ENCODE peak calls at places on chromosomes 6 and 20, in four cellular contexts. Q is fibroblast of lung, V is K562, Y is IMR-90. I is an unnamed sample.

GRCh38 chr20:47502271-47502730 is 614 bp downstream of the NCOA3 start:
- DNase-seq in Q (no peak), V (peak; percentile 49), Y (peak; percentile 8), I (peak; percentile 50)

GRCh38 chr6:142226731-142227130 is 75.1 kb upstream of the ADGRG6 start:
- DNase-seq in Q (no peak), V (no peak), Y (no peak), I (no peak)

GRCh38 chr20:61052195-61052594 is 199.9 kb upstream of the CDH4 start:
- DNase-seq in Q (no peak), V (no peak), Y (no peak), I (no peak)

GRCh38 chr6:4270799-4271198 is 135.4 kb upstream of the ECI2 start:
- DNase-seq in Q (peak; percentile 9), V (no peak), Y (peak; percentile 68), I (no peak)

GRCh38 chr6:35302604-35303218 is 5.1 kb downstream of the DEF6 start:
- DNase-seq in Q (peak; percentile 12), V (peak; percentile 85), Y (peak; percentile 9), I (peak; percentile 82)

GRCh38 chr6:36605560-36606391 is 11.6 kb downstream of the SRSF3 start:
- DNase-seq in Q (no peak), V (no peak), Y (no peak), I (no peak)

GRCh38 chr6:17491416-17492142 is 98.2 kb downstream of the CAP2 start:
- DNase-seq in Q (peak; percentile 20), V (no peak), Y (no peak), I (no peak)

GRCh38 chr6:32148722-32149576 is 2.8 kb downstream of the PRRT1 start:
- DNase-seq in Q (peak; percentile 47), V (peak; percentile 53), Y (no peak), I (peak; percentile 87)

GRCh38 chr6:131182991-131183425 is 47.7 kb downstream of the AKAP7 start:
- DNase-seq in Q (peak; percentile 65), V (peak; percentile 13), Y (peak; percentile 56), I (no peak)

GRCh38 chr20:57562541-57563465 is 1.9 kb downstream of the PCK1 start:
- DNase-seq in Q (no peak), V (no peak), Y (no peak), I (no peak)

GRCh38 chr6:684831-685636 is 7.9 kb downstream of the EXOC2 start:
- DNase-seq in Q (peak; percentile 63), V (no peak), Y (peak; percentile 63), I (no peak)

GRCh38 chr6:99350573-99350972 is 1.1 kb upstream of the FAXC start:
- DNase-seq in Q (no peak), V (no peak), Y (no peak), I (peak; percentile 22)

GRCh38 chr6:22147469-22147815 is 149.4 kb downstream of the PRL start:
- DNase-seq in Q (peak; percentile 74), V (no peak), Y (peak; percentile 90), I (no peak)

GRCh38 chr6:144718431-144718830 is 433.3 kb downstream of the UTRN start:
- DNase-seq in Q (no peak), V (no peak), Y (peak; percentile 55), I (no peak)

GRCh38 chr20:25398363-25399037 is 7.9 kb upstream of the ABHD12 start:
- DNase-seq in Q (no peak), V (no peak), Y (no peak), I (no peak)

GRCh38 chr6:13526718-13527668 is 39.6 kb upstream of the GFOD1 start:
- DNase-seq in Q (no peak), V (no peak), Y (no peak), I (peak; percentile 48)

GRCh38 chr6:136050475-136050874 is 199.0 kb downstream of the PDE7B start:
- DNase-seq in Q (no peak), V (no peak), Y (no peak), I (no peak)

GRCh38 chr6:112298816-112299281 is 44.5 kb upstream of the LAMA4 start:
- DNase-seq in Q (peak; percentile 95), V (no peak), Y (peak; percentile 94), I (no peak)

GRCh38 chr6:30907758-30908591 is at the start of gene GTF2H4:
- DNase-seq in Q (peak; percentile 99), V (peak; percentile 95), Y (peak; percentile 98), I (peak; percentile 98)

GRCh38 chr6:16409531-16410441 is 171.4 kb downstream of the GMPR start:
- DNase-seq in Q (peak; percentile 60), V (peak; percentile 68), Y (peak; percentile 45), I (peak; percentile 69)

GRCh38 chr6:132684267-132684666 is 25.3 kb upstream of the TAAR1 start:
- DNase-seq in Q (no peak), V (no peak), Y (peak; percentile 34), I (no peak)

GRCh38 chr6:3157151-3157933 is at the start of gene TUBB2A:
- DNase-seq in Q (peak; percentile 78), V (peak; percentile 99), Y (peak; percentile 78), I (peak; percentile 84)

GRCh38 chr6:122753688-122754056 is 25.8 kb upstream of the FABP7 start:
- DNase-seq in Q (no peak), V (no peak), Y (no peak), I (no peak)

GRCh38 chr20:23047001-23047737 is 2.3 kb downstream of the THBD start:
- DNase-seq in Q (no peak), V (no peak), Y (no peak), I (no peak)
- H3K9ac ChIP-seq in Q (no peak overlapping the region), V (no peak overlapping the region), Y (no peak overlapping the region), I (no peak overlapping the region)

DNA sequence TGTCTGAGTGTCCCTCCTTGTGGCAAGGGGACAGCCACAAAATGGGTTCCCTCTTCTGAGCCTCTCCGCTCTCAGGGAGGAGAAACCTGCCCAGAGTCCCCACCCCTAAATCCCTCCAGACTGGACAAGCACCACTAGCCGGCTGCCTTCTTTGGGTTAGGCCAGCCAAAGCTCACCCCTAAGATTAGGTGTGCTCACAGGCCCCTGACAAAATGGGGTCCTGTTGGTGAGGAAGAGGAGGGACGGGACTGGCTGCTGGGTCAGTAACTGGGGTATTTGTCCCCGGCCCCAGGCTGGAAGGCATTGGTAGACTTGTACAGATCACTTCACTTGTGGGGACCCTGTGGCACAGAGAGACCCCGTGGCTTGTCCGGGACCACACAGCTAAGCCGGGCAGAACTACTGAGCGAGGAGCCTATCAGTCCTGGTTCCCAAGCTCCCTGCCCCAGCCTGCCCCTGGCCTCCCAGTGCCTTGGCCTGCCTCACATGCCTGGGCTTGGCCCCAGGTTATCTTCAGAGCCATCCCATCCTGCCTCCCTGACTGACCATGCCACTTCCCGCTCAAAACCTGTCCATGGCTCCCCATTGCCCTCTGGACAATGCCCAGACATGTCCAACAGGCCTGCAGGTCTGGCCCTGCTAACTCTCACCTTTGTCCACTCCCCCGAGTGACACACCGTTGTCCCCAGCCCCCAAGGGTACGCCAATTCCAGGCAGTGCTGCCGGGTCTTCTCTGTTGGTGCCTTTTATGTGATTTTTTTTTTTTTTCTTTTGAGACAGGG is 10.5 kb upstream of the AVP start:
- DNase-seq in Q (no peak), V (no peak), Y (no peak), I (no peak)
- H3K9ac ChIP-seq in Q (no peak overlapping the region), V (peak overlapping the region; percentile 71), Y (no peak overlapping the region), I (no peak overlapping the region)

DNA sequence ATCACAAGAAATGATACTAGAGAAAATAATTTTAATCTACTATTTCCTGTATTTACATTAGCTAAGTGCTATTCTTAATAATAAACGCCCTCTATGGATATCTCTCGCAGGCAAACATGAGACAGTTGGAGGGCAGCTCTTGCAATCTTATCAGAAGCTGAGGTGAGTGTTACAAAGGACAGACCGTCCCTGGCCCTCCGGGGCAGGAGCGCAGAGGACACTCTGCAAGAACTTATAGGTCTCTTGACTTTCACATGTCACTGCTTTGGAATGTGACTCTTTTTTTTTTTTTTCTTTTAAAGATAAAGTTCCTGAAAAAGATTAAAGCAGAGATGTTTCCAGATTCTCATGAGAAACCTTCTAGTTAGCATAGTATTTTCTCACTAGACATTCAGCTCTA is 57.3 kb downstream of the SYTL3 start:
- DNase-seq in Q (peak; percentile 53), V (peak; percentile 60), Y (peak; percentile 56), I (no peak)
- H3K9ac ChIP-seq in Q (no peak overlapping the region), V (no peak overlapping the region), Y (no peak overlapping the region), I (no peak overlapping the region)

DNA sequence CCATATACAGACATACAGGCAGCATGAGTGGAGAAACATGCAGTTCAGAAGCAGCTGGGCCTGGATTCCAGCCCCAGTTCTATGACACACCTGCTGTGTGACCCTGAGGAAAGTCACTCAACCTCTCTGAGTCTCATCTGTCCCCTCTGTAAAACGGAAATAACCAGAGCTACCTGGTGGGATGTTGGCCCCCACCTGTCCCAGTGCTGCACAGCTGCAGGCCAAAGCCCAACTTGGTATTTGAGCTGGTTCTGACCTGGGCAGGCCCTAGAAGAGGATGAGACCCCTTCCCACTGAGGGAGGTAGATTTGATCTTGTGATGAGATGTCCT is 55.5 kb downstream of the PPP1R16B start:
- DNase-seq in Q (no peak), V (no peak), Y (no peak), I (no peak)
- H3K9ac ChIP-seq in Q (no peak overlapping the region), V (no peak overlapping the region), Y (no peak overlapping the region), I (no peak overlapping the region)

GRCh38 chr20:62553136-62553837 is 77.5 kb upstream of the GATA5 start:
- DNase-seq in Q (no peak), V (no peak), Y (no peak), I (no peak)
- H3K9ac ChIP-seq in Q (no peak overlapping the region), V (no peak overlapping the region), Y (no peak overlapping the region), I (no peak overlapping the region)